ENCODE peak calls at places on chromosome 9, in ten cellular contexts. P is NCI-H1092 treated with DMSO at 0.1 percent for 48 hours; C is activated T-cell treated with anti-CD3 and anti-CD28 coated beads for 1 hour; Q is A549; V is OCI-LY7; E is IMR-90; K is GM12878; S is HS-27A; Y is stimulated activated naive CD4-positive, alpha-beta T cell treated with Interleukin-2 at 50 U/mL for 16 hours; Z is aorta. L is an unnamed sample.

GRCh38 chr9:811101-811531 is 30.4 kb upstream of the DMRT1 start:
- DNase-seq in P (no peak), C (no peak), Q (peak), V (no peak), E (peak), K (no peak), S (no peak), Y (no peak), Z (no peak), L (no peak)

GRCh38 chr9:79028101-79028500 is 543.7 kb upstream of the TLE4 start:
- DNase-seq in P (no peak), C (no peak), Q (peak), V (no peak), E (peak), K (no peak), S (no peak), Y (no peak), Z (no peak), L (no peak)

GRCh38 chr9:110058304-110058953 is 149.5 kb downstream of the C9orf152 start:
- DNase-seq in P (peak), C (peak), Q (peak), V (peak), E (peak), K (no peak), S (no peak), Y (peak), Z (no peak), L (no peak)

GRCh38 chr9:15308511-15308910 is 1.5 kb upstream of the TTC39B start:
- DNase-seq in P (no peak), C (no peak), Q (no peak), V (no peak), E (peak), K (no peak), S (no peak), Y (no peak), Z (no peak), L (no peak)

GRCh38 chr9:16133556-16134227 is 580.8 kb downstream of the CCDC171 start:
- DNase-seq in P (peak), C (no peak), Q (peak), V (peak), E (peak), K (no peak), S (no peak), Y (no peak), Z (peak), L (no peak)

GRCh38 chr9:101465330-101465915 is 29.8 kb upstream of the ALDOB start:
- DNase-seq in P (peak), C (no peak), Q (peak), V (peak), E (peak), K (no peak), S (peak), Y (no peak), Z (no peak), L (no peak)

GRCh38 chr9:107612136-107612535 is 122.6 kb upstream of the KLF4 start:
- DNase-seq in P (no peak), C (no peak), Q (no peak), V (no peak), E (no peak), K (no peak), S (no peak), Y (no peak), Z (peak), L (no peak)

GRCh38 chr9:96660693-96661248 is 5.7 kb upstream of the PRXL2C start:
- DNase-seq in P (no peak), C (no peak), Q (no peak), V (peak), E (no peak), K (peak), S (no peak), Y (no peak), Z (no peak), L (no peak)

GRCh38 chr9:9893837-9894236 is 719.0 kb downstream of the PTPRD start:
- DNase-seq in P (no peak), C (no peak), Q (no peak), V (no peak), E (no peak), K (no peak), S (no peak), Y (no peak), Z (no peak), L (no peak)

GRCh38 chr9:132994410-132995120 is 16.1 kb downstream of the GFI1B start:
- DNase-seq in P (no peak), C (no peak), Q (peak), V (peak), E (peak), K (no peak), S (no peak), Y (no peak), Z (no peak), L (no peak)

GRCh38 chr9:92983984-92984589 is 36.8 kb downstream of the FGD3 start:
- DNase-seq in P (no peak), C (no peak), Q (peak), V (peak), E (peak), K (no peak), S (no peak), Y (no peak), Z (no peak), L (no peak)

GRCh38 chr9:76423216-76424177 is 29.3 kb upstream of the RFK start:
- DNase-seq in P (no peak), C (no peak), Q (peak), V (no peak), E (no peak), K (no peak), S (no peak), Y (no peak), Z (no peak), L (no peak)

GRCh38 chr9:38414040-38414723 is 10.1 kb downstream of the IGFBPL1 start:
- DNase-seq in P (no peak), C (no peak), Q (no peak), V (no peak), E (no peak), K (no peak), S (no peak), Y (no peak), Z (no peak), L (no peak)

GRCh38 chr9:31776471-31776870 is 608.0 kb upstream of the ACO1 start:
- DNase-seq in P (peak), C (no peak), Q (no peak), V (no peak), E (no peak), K (no peak), S (no peak), Y (no peak), Z (no peak), L (no peak)

GRCh38 chr9:98357921-98358535 is 102.6 kb upstream of the TBC1D2 start:
- DNase-seq in P (no peak), C (no peak), Q (peak), V (no peak), E (peak), K (no peak), S (no peak), Y (no peak), Z (no peak), L (no peak)

GRCh38 chr9:130871395-130872057 is 25.1 kb downstream of the QRFP start:
- DNase-seq in P (no peak), C (no peak), Q (no peak), V (no peak), E (no peak), K (no peak), S (no peak), Y (no peak), Z (peak), L (no peak)

GRCh38 chr9:131045300-131046092 is 36.5 kb downstream of the LAMC3 start:
- DNase-seq in P (no peak), C (peak), Q (no peak), V (peak), E (no peak), K (no peak), S (no peak), Y (no peak), Z (no peak), L (no peak)

GRCh38 chr9:79670269-79670961 is 98.7 kb downstream of the TLE4 start:
- DNase-seq in P (no peak), C (no peak), Q (peak), V (no peak), E (peak), K (no peak), S (no peak), Y (no peak), Z (no peak), L (peak)

GRCh38 chr9:129319938-129320481 is 141.9 kb upstream of the IER5L start:
- DNase-seq in P (peak), C (no peak), Q (no peak), V (no peak), E (no peak), K (no peak), S (no peak), Y (no peak), Z (peak), L (no peak)

GRCh38 chr9:126565336-126566128 is 48.2 kb upstream of the LMX1B start:
- DNase-seq in P (no peak), C (no peak), Q (no peak), V (no peak), E (no peak), K (no peak), S (no peak), Y (no peak), Z (peak), L (no peak)

GRCh38 chr9:73577867-73578266 is 426.2 kb downstream of the ANXA1 start:
- DNase-seq in P (peak), C (no peak), Q (peak), V (no peak), E (no peak), K (no peak), S (no peak), Y (no peak), Z (no peak), L (no peak)

GRCh38 chr9:33044677-33045282 is 19.7 kb downstream of the DNAJA1 start:
- DNase-seq in P (peak), C (no peak), Q (peak), V (no peak), E (no peak), K (no peak), S (no peak), Y (no peak), Z (no peak), L (peak)

GRCh38 chr9:581673-582497 is 259.6 kb upstream of the DMRT1 start:
- DNase-seq in P (no peak), C (no peak), Q (peak), V (peak), E (no peak), K (no peak), S (no peak), Y (no peak), Z (no peak), L (no peak)

GRCh38 chr9:82456621-82457020 is 468.0 kb downstream of the SPATA31D1 start:
- DNase-seq in P (no peak), C (no peak), Q (no peak), V (no peak), E (peak), K (no peak), S (no peak), Y (no peak), Z (no peak), L (no peak)

GRCh38 chr9:128136816-128137793 is 9.6 kb upstream of the PTGES2 start:
- DNase-seq in P (no peak), C (no peak), Q (no peak), V (no peak), E (peak), K (no peak), S (peak), Y (no peak), Z (peak), L (no peak)

L was measured in Panc1.